ENCODE peak calls at places on chromosome 21, in six cellular contexts. C, N, O, K, W and V are unnamed samples.

GRCh38 chr21:34690041-34690792 is 21.4 kb downstream of the CLIC6 start:
- DNase-seq in O (peak), C (no peak), K (no peak), N (no peak), W (no peak), V (no peak)

GRCh38 chr21:43306911-43307676 is 119.8 kb downstream of the SIK1 start:
- DNase-seq in O (peak), N (no peak), C (no peak), K (no peak), W (peak), V (peak)

GRCh38 chr21:45423968-45424853 is 19.2 kb downstream of the COL18A1 start:
- DNase-seq in C (no peak), K (no peak), W (no peak), O (no peak), N (no peak), V (no peak)

GRCh38 chr21:41678016-41678935 is 88.6 kb downstream of the RIPK4 start:
- DNase-seq in K (no peak), O (peak), N (no peak), W (no peak), C (no peak), V (no peak)

GRCh38 chr21:46158666-46159300 is 3.4 kb upstream of the FTCD start:
- DNase-seq in O (no peak), K (no peak), N (no peak), C (no peak), W (no peak), V (no peak)

GRCh38 chr21:41630249-41630648 is 122.3 kb upstream of the TMPRSS2 start:
- DNase-seq in O (no peak), W (no peak), C (no peak), K (peak), N (no peak), V (no peak)

GRCh38 chr21:44778499-44778911 is 23.1 kb downstream of the UBE2G2 start:
- DNase-seq in K (no peak), W (no peak), O (peak), N (no peak), C (no peak), V (no peak)

GRCh38 chr21:31455506-31455905 is 111.4 kb upstream of the TIAM1 start:
- DNase-seq in N (no peak), C (no peak), O (no peak), W (no peak), K (no peak), V (no peak)

GRCh38 chr21:31874817-31875216 is 2.0 kb downstream of the HUNK start:
- DNase-seq in C (no peak), K (no peak), N (no peak), W (no peak), O (no peak), V (no peak)

GRCh38 chr21:46423546-46424061 is 35.1 kb upstream of the DIP2A start:
- DNase-seq in W (no peak), C (no peak), K (no peak), O (peak), N (no peak), V (no peak)